ENCODE peak calls at places on chromosomes 5 and 9, in six cellular contexts. N is heart left ventricle; E is stimulated activated CD4-positive, alpha-beta T cell treated with anti-CD3 and anti-CD28 coated beads, Interleukin-12 subunit alpha, Interleukin-12 subunit beta, amount 100 ng/mL, for 24 hours; Q is NCI-H1417; T is nucleus accumbens; H is ELR. R is an unnamed sample.

GRCh38 chr5:33890633-33891032 is 1.2 kb downstream of the ADAMTS12 start:
- DNase-seq in N (no peak), Q (no peak), H (peak; percentile 78), T (no peak), E (no peak), R (no peak)

GRCh38 chr5:68460147-68460760 is 244.7 kb downstream of the PIK3R1 start:
- DNase-seq in N (no peak), T (no peak), H (peak; percentile 81), E (peak; percentile 14), Q (peak; percentile 1), R (no peak)

GRCh38 chr5:72956324-72957140 is 691 bp downstream of the FCHO2 start:
- DNase-seq in H (peak; percentile 72), Q (peak; percentile 64), E (peak; percentile 1), T (peak; percentile 58), N (peak; percentile 58), R (peak; percentile 64)

GRCh38 chr9:104992696-104993095 is 64.7 kb upstream of the ABCA1 start:
- DNase-seq in E (no peak), Q (no peak), T (no peak), H (no peak), N (no peak), R (no peak)

GRCh38 chr5:3023678-3024077 is 272.2 kb upstream of the IRX2 start:
- DNase-seq in E (no peak), T (no peak), H (no peak), N (no peak), Q (no peak), R (no peak)

GRCh38 chr9:109497193-109498165 is 628 bp downstream of the PTPN3 start:
- DNase-seq in N (no peak), Q (peak; percentile 69), T (no peak), H (no peak), E (no peak), R (peak; percentile 64)

GRCh38 chr5:170484847-170485605 is 18.8 kb upstream of the KCNIP1 start:
- DNase-seq in H (no peak), T (no peak), N (no peak), E (no peak), Q (no peak), R (no peak)

GRCh38 chr9:378263-378662 is 163.6 kb downstream of the DOCK8 start:
- DNase-seq in T (no peak), E (no peak), H (no peak), N (no peak), Q (no peak), R (no peak)

GRCh38 chr5:96629774-96630173 is 32.4 kb upstream of the CAST start:
- DNase-seq in T (no peak), N (no peak), Q (no peak), E (no peak), H (peak; percentile 88), R (no peak)